ENCODE peak calls at places on chromosomes 12 and 14, in six cellular contexts. G is PC-9, P is neural progenitor cell, Q is hepatocyte, H is A673, Z is HepG2. C is an unnamed sample.

GRCh38 chr12:74957231-74957630 is 252.4 kb downstream of the KCNC2 start:
- DNase-seq in H (no peak), P (no peak), Q (no peak), Z (no peak), G (no peak), C (no peak)

GRCh38 chr14:56569174-56569573 is 10.4 kb upstream of the TMEM260 start:
- DNase-seq in G (no peak), P (no peak), Q (no peak), Z (no peak), H (no peak), C (no peak)

GRCh38 chr12:50862316-50862715 is 19.6 kb downstream of the TMPRSS12 start:
- DNase-seq in G (peak; percentile 60), Z (no peak), P (no peak), H (no peak), Q (no peak), C (no peak)

GRCh38 chr12:10339441-10339840 is 31.8 kb downstream of the KLRD1 start:
- DNase-seq in Q (no peak), P (no peak), H (no peak), Z (no peak), G (peak; percentile 53), C (no peak)

GRCh38 chr12:96522283-96522682 is 32.9 kb downstream of the CFAP54 start:
- DNase-seq in P (peak; percentile 25), H (no peak), G (no peak), Q (no peak), Z (no peak), C (no peak)

GRCh38 chr12:29537292-29537691 is 39.8 kb upstream of the OVCH1 start:
- DNase-seq in P (no peak), G (peak; percentile 84), Z (no peak), Q (no peak), H (no peak), C (no peak)

GRCh38 chr14:61620130-61620946 is 75.0 kb upstream of the HIF1A start:
- DNase-seq in G (no peak), Z (peak; percentile 32), Q (peak; percentile 64), H (no peak), P (no peak), C (no peak)

GRCh38 chr14:64209428-64210165 is 84.6 kb downstream of the ESR2 start:
- DNase-seq in Q (no peak), H (no peak), Z (no peak), G (no peak), P (no peak), C (no peak)

GRCh38 chr12:105850103-105850968 is 288.4 kb downstream of the NUAK1 start:
- DNase-seq in H (no peak), P (no peak), G (no peak), Z (no peak), Q (no peak), C (no peak)

GRCh38 chr14:71380271-71380670 is 473.0 kb downstream of the PCNX1 start:
- DNase-seq in G (peak; percentile 55), Q (no peak), P (no peak), H (peak; percentile 74), Z (no peak), C (no peak)

GRCh38 chr12:56805282-56805855 is 42.2 kb downstream of the HSD17B6 start:
- DNase-seq in P (no peak), H (no peak), Z (no peak), Q (no peak), G (no peak), C (no peak)

GRCh38 chr12:57086951-57087688 is 1.8 kb upstream of the NAB2 start:
- DNase-seq in P (peak; percentile 89), Z (no peak), H (peak; percentile 98), G (no peak), Q (peak; percentile 95), C (peak; percentile 79)

GRCh38 chr14:72679591-72680151 is 214.2 kb downstream of the DPF3 start:
- DNase-seq in Q (no peak), Z (no peak), P (peak; percentile 74), H (no peak), G (no peak), C (no peak)

GRCh38 chr12:57090456-57090855 is 1.5 kb downstream of the NAB2 start:
- DNase-seq in Z (no peak), Q (no peak), G (no peak), P (no peak), H (no peak), C (no peak)

GRCh38 chr12:121576851-121577391 is 3.9 kb downstream of the KDM2B start:
- DNase-seq in G (peak; percentile 83), Q (no peak), P (peak; percentile 95), H (peak; percentile 75), Z (peak; percentile 40), C (no peak)

GRCh38 chr14:53942970-53943750 is 13.5 kb downstream of the BMP4 start:
- DNase-seq in Q (peak; percentile 26), Z (peak; percentile 91), H (no peak), G (no peak), P (peak; percentile 49), C (no peak)

GRCh38 chr14:89304972-89305703 is 111.9 kb downstream of the FOXN3 start:
- DNase-seq in Z (no peak), H (peak; percentile 57), P (peak; percentile 14), G (no peak), Q (peak; percentile 37), C (peak; percentile 28)

GRCh38 chr12:120677765-120678473 is 9.0 kb upstream of the MLEC start:
- DNase-seq in G (no peak), P (no peak), H (peak; percentile 60), Z (no peak), Q (no peak), C (no peak)

GRCh38 chr12:68177562-68177961 is 18.0 kb upstream of the IFNG start:
- DNase-seq in P (peak; percentile 13), Z (no peak), H (no peak), G (no peak), Q (no peak), C (no peak)

GRCh38 chr12:60494249-60494648 is 898.4 kb downstream of the SLC16A7 start:
- DNase-seq in P (peak; percentile 40), Q (peak; percentile 51), G (no peak), H (peak; percentile 39), Z (peak; percentile 32), C (peak; percentile 26)

GRCh38 chr14:22837059-22837749 is 819 bp downstream of the MMP14 start:
- DNase-seq in H (peak; percentile 74), Z (peak; percentile 68), P (peak; percentile 53), G (no peak), Q (peak; percentile 79), C (no peak)

GRCh38 chr12:48160807-48161206 is 3.5 kb upstream of the ASB8 start:
- DNase-seq in Z (no peak), G (no peak), P (no peak), H (no peak), Q (no peak), C (no peak)

GRCh38 chr14:95110178-95110577 is 47.2 kb downstream of the DICER1 start:
- DNase-seq in H (no peak), G (no peak), P (no peak), Q (no peak), Z (no peak), C (no peak)

GRCh38 chr12:92953747-92954146 is 24.7 kb upstream of the EEA1 start:
- DNase-seq in H (no peak), Z (no peak), P (no peak), G (no peak), Q (no peak), C (no peak)

GRCh38 chr14:50920482-50921225 is 23.6 kb downstream of the PYGL start:
- DNase-seq in P (peak; percentile 24), G (no peak), Q (no peak), Z (peak; percentile 90), H (no peak), C (no peak)

GRCh38 chr12:109900752-109901580 is 892 bp downstream of the TCHP start:
- DNase-seq in Z (no peak), P (peak; percentile 51), G (no peak), Q (no peak), H (peak; percentile 18), C (no peak)

GRCh38 chr14:21026988-21027315 is 2.1 kb upstream of the NDRG2 start:
- DNase-seq in P (no peak), Q (peak; percentile 38), Z (no peak), H (no peak), G (no peak), C (no peak)

GRCh38 chr14:36946872-36947271 is 225.5 kb downstream of the SLC25A21 start:
- DNase-seq in Z (no peak), H (no peak), G (no peak), Q (no peak), P (no peak), C (no peak)

GRCh38 chr12:457676-458075 is 2.1 kb upstream of the B4GALNT3 start:
- DNase-seq in H (no peak), Z (no peak), P (no peak), Q (no peak), G (no peak), C (no peak)

GRCh38 chr12:460301-461230 is 827 bp downstream of the B4GALNT3 start:
- DNase-seq in Q (peak; percentile 48), H (peak; percentile 31), Z (no peak), P (peak; percentile 57), G (no peak), C (no peak)

GRCh38 chr12:461425-461824 is 1.7 kb downstream of the B4GALNT3 start:
- DNase-seq in P (no peak), H (no peak), G (no peak), Z (peak; percentile 5), Q (peak; percentile 56), C (no peak)

GRCh38 chr12:459430-460258 is at the start of gene B4GALNT3:
- DNase-seq in G (no peak), Q (peak; percentile 79), Z (no peak), H (peak; percentile 66), P (peak; percentile 86), C (no peak)

GRCh38 chr12:459050-459429 is 699 bp upstream of the B4GALNT3 start:
- DNase-seq in H (no peak), P (no peak), G (no peak), Q (no peak), Z (no peak), C (no peak)
- H3K27ac ChIP-seq in H (no peak overlapping the region), P (no peak overlapping the region), G (no peak overlapping the region), Q (no peak overlapping the region), Z (no peak overlapping the region), C (no peak overlapping the region)

GRCh38 chr12:114404451-114405198 is 1.3 kb downstream of the TBX5 start:
- DNase-seq in G (no peak), Z (no peak), H (no peak), P (no peak), Q (no peak), C (no peak)
- TF ChIP-seq EZH2 in G (peak; percentile 54), Z (no peak), H (no peak), P (no peak), Q (peak; percentile 77), C (no peak)

DNA sequence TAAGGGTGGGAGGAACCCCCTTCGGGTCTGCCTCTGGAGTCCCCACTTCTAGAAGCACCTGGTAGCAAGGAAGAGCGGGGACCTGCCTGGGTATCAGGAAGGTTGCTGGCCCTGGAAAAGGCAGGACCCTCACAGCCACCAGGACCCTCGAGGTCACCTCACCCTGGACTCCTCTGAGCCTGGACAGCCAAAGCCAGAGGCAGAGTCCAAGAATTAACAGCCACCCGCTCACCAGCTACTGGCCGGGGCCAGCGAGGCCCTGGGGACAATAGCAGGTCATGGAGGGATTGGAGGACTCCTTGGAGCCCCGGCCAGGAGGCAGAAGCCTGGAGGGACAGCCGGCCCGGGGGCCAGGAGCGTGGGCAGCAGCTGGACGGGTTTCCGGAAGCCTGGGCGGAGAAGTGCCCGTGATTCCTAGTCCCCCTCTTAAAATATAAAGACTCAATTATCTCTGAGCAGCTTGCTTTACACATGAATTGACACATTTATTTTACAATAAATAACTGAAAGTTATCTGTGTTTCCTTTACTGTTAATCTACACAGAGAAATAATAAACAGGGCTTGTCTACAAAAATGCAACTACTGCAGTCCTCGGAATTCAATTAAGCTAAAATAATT is 17.5 kb downstream of the BCL11B start:
- DNase-seq in Q (no peak), Z (no peak), P (no peak), G (no peak), H (no peak), C (no peak)
- H3K27ac ChIP-seq in Q (no peak overlapping the region), Z (no peak overlapping the region), P (no peak overlapping the region), G (no peak overlapping the region), H (peak overlapping the region; percentile 24), C (peak overlapping the region; percentile 60)

GRCh38 chr12:108833757-108834472 is 23.5 kb downstream of the SSH1 start:
- DNase-seq in Q (no peak), H (no peak), P (no peak), G (peak; percentile 45), Z (no peak), C (no peak)
- TF ChIP-seq EZH2 in Q (no peak), H (no peak), P (no peak), G (no peak), Z (no peak), C (no peak)